ENCODE peak calls at places on chromosomes 16 and 17, in nine cellular contexts. One of them, this sample, is unnamed.

GRCh38 chr16:67336111-67336510 is 9.5 kb downstream of the LRRC36 start:
- DNase-seq in transverse colon: no peak
- DNase-seq in AG10803: no peak
- DNase-seq in bronchial epithelial cell: no peak
- DNase-seq in fibroblast of lung: no peak
- DNase-seq in AG04450: no peak
- DNase-seq in heart right ventricle: no peak
- DNase-seq in brain microvascular endothelial cell: no peak
- DNase-seq in ascending aorta: no peak
- DNase-seq in this sample: no peak

GRCh38 chr16:47787695-47788094 is 326.6 kb downstream of the PHKB start:
- DNase-seq in transverse colon: no peak
- DNase-seq in AG10803: peak; percentile 6
- DNase-seq in bronchial epithelial cell: no peak
- DNase-seq in fibroblast of lung: peak; percentile 10
- DNase-seq in AG04450: no peak
- DNase-seq in heart right ventricle: no peak
- DNase-seq in brain microvascular endothelial cell: peak; percentile 14
- DNase-seq in ascending aorta: no peak
- DNase-seq in this sample: peak; percentile 39

GRCh38 chr16:11205754-11206459 is 50.1 kb downstream of the SOCS1 start:
- DNase-seq in transverse colon: peak; percentile 45
- DNase-seq in AG10803: peak; percentile 28
- DNase-seq in bronchial epithelial cell: peak; percentile 38
- DNase-seq in fibroblast of lung: peak; percentile 41
- DNase-seq in AG04450: no peak
- DNase-seq in heart right ventricle: no peak
- DNase-seq in brain microvascular endothelial cell: no peak
- DNase-seq in ascending aorta: no peak
- DNase-seq in this sample: no peak

GRCh38 chr17:39192901-39193300 is 4.6 kb downstream of the CACNB1 start:
- DNase-seq in transverse colon: no peak
- DNase-seq in AG10803: no peak
- DNase-seq in bronchial epithelial cell: no peak
- DNase-seq in fibroblast of lung: no peak
- DNase-seq in AG04450: no peak
- DNase-seq in heart right ventricle: no peak
- DNase-seq in brain microvascular endothelial cell: no peak
- DNase-seq in ascending aorta: no peak
- DNase-seq in this sample: no peak

GRCh38 chr16:2438121-2438520 is 8.9 kb downstream of the CCNF start:
- DNase-seq in transverse colon: no peak
- DNase-seq in AG10803: no peak
- DNase-seq in bronchial epithelial cell: no peak
- DNase-seq in fibroblast of lung: no peak
- DNase-seq in AG04450: no peak
- DNase-seq in heart right ventricle: no peak
- DNase-seq in brain microvascular endothelial cell: no peak
- DNase-seq in ascending aorta: no peak
- DNase-seq in this sample: no peak

GRCh38 chr17:12896386-12896785 is 107.1 kb downstream of the ARHGAP44 start:
- DNase-seq in transverse colon: no peak
- DNase-seq in AG10803: no peak
- DNase-seq in bronchial epithelial cell: no peak
- DNase-seq in fibroblast of lung: no peak
- DNase-seq in AG04450: no peak
- DNase-seq in heart right ventricle: no peak
- DNase-seq in brain microvascular endothelial cell: no peak
- DNase-seq in ascending aorta: no peak
- DNase-seq in this sample: no peak

GRCh38 chr17:57408064-57408811 is 151.9 kb downstream of the MSI2 start:
- DNase-seq in transverse colon: peak; percentile 42
- DNase-seq in AG10803: no peak
- DNase-seq in bronchial epithelial cell: peak; percentile 50
- DNase-seq in fibroblast of lung: no peak
- DNase-seq in AG04450: no peak
- DNase-seq in heart right ventricle: no peak
- DNase-seq in brain microvascular endothelial cell: no peak
- DNase-seq in ascending aorta: no peak
- DNase-seq in this sample: no peak

GRCh38 chr16:85654251-85655115 is 34.3 kb downstream of the GINS2 start:
- DNase-seq in transverse colon: no peak
- DNase-seq in AG10803: no peak
- DNase-seq in bronchial epithelial cell: no peak
- DNase-seq in fibroblast of lung: no peak
- DNase-seq in AG04450: no peak
- DNase-seq in heart right ventricle: no peak
- DNase-seq in brain microvascular endothelial cell: no peak
- DNase-seq in ascending aorta: no peak
- DNase-seq in this sample: no peak

GRCh38 chr17:79001190-79002020 is 8.2 kb downstream of the CANT1 start:
- DNase-seq in transverse colon: no peak
- DNase-seq in AG10803: no peak
- DNase-seq in bronchial epithelial cell: no peak
- DNase-seq in fibroblast of lung: no peak
- DNase-seq in AG04450: no peak
- DNase-seq in heart right ventricle: no peak
- DNase-seq in brain microvascular endothelial cell: no peak
- DNase-seq in ascending aorta: peak; percentile 62
- DNase-seq in this sample: no peak

GRCh38 chr16:57245472-57246113 is 534 bp downstream of the ARL2BP start:
- DNase-seq in transverse colon: peak; percentile 57
- DNase-seq in AG10803: peak; percentile 12
- DNase-seq in bronchial epithelial cell: no peak
- DNase-seq in fibroblast of lung: peak; percentile 8
- DNase-seq in AG04450: no peak
- DNase-seq in heart right ventricle: peak; percentile 25
- DNase-seq in brain microvascular endothelial cell: no peak
- DNase-seq in ascending aorta: peak; percentile 75
- DNase-seq in this sample: peak; percentile 14

GRCh38 chr17:59669411-59669810 is 37.8 kb downstream of the PTRH2 start:
- DNase-seq in transverse colon: no peak
- DNase-seq in AG10803: no peak
- DNase-seq in bronchial epithelial cell: no peak
- DNase-seq in fibroblast of lung: no peak
- DNase-seq in AG04450: no peak
- DNase-seq in heart right ventricle: no peak
- DNase-seq in brain microvascular endothelial cell: no peak
- DNase-seq in ascending aorta: no peak
- DNase-seq in this sample: no peak

GRCh38 chr17:8785547-8786412 is 13.4 kb downstream of the MFSD6L start:
- DNase-seq in transverse colon: peak; percentile 79
- DNase-seq in AG10803: peak; percentile 56
- DNase-seq in bronchial epithelial cell: peak; percentile 53
- DNase-seq in fibroblast of lung: peak; percentile 64
- DNase-seq in AG04450: peak; percentile 29
- DNase-seq in heart right ventricle: peak; percentile 80
- DNase-seq in brain microvascular endothelial cell: peak; percentile 67
- DNase-seq in ascending aorta: peak; percentile 93
- DNase-seq in this sample: peak; percentile 88

GRCh38 chr16:79601978-79602609 is 1.6 kb upstream of the MAF start:
- DNase-seq in transverse colon: peak; percentile 87
- DNase-seq in AG10803: peak; percentile 59
- DNase-seq in bronchial epithelial cell: peak; percentile 74
- DNase-seq in fibroblast of lung: peak; percentile 91
- DNase-seq in AG04450: peak; percentile 24
- DNase-seq in heart right ventricle: peak; percentile 88
- DNase-seq in brain microvascular endothelial cell: peak; percentile 78
- DNase-seq in ascending aorta: peak; percentile 88
- DNase-seq in this sample: peak; percentile 96

GRCh38 chr17:1031711-1032110 is 34.8 kb downstream of the TIMM22 start:
- DNase-seq in transverse colon: peak; percentile 34
- DNase-seq in AG10803: peak; percentile 26
- DNase-seq in bronchial epithelial cell: no peak
- DNase-seq in fibroblast of lung: peak; percentile 68
- DNase-seq in AG04450: no peak
- DNase-seq in heart right ventricle: peak; percentile 82
- DNase-seq in brain microvascular endothelial cell: no peak
- DNase-seq in ascending aorta: peak; percentile 78
- DNase-seq in this sample: peak; percentile 47

GRCh38 chr16:15961060-15961511 is 11.7 kb downstream of the ABCC1 start:
- DNase-seq in transverse colon: no peak
- DNase-seq in AG10803: no peak
- DNase-seq in bronchial epithelial cell: no peak
- DNase-seq in fibroblast of lung: peak; percentile 47
- DNase-seq in AG04450: no peak
- DNase-seq in heart right ventricle: no peak
- DNase-seq in brain microvascular endothelial cell: no peak
- DNase-seq in ascending aorta: no peak
- DNase-seq in this sample: no peak

GRCh38 chr17:67435122-67435521 is 58.0 kb downstream of the PITPNC1 start:
- DNase-seq in transverse colon: peak; percentile 40
- DNase-seq in AG10803: peak; percentile 21
- DNase-seq in bronchial epithelial cell: no peak
- DNase-seq in fibroblast of lung: no peak
- DNase-seq in AG04450: no peak
- DNase-seq in heart right ventricle: no peak
- DNase-seq in brain microvascular endothelial cell: no peak
- DNase-seq in ascending aorta: peak; percentile 66
- DNase-seq in this sample: no peak

GRCh38 chr16:10609410-10609774 is 29.0 kb upstream of the EMP2 start:
- DNase-seq in transverse colon: no peak
- DNase-seq in AG10803: peak; percentile 84
- DNase-seq in bronchial epithelial cell: peak; percentile 61
- DNase-seq in fibroblast of lung: peak; percentile 65
- DNase-seq in AG04450: peak; percentile 72
- DNase-seq in heart right ventricle: no peak
- DNase-seq in brain microvascular endothelial cell: peak; percentile 73
- DNase-seq in ascending aorta: no peak
- DNase-seq in this sample: no peak

GRCh38 chr17:39782980-39783379 is 45.2 kb downstream of the GRB7 start:
- DNase-seq in transverse colon: no peak
- DNase-seq in AG10803: no peak
- DNase-seq in bronchial epithelial cell: peak; percentile 67
- DNase-seq in fibroblast of lung: no peak
- DNase-seq in AG04450: no peak
- DNase-seq in heart right ventricle: no peak
- DNase-seq in brain microvascular endothelial cell: no peak
- DNase-seq in ascending aorta: no peak
- DNase-seq in this sample: no peak

GRCh38 chr17:73261952-73262675 is 434 bp upstream of the CPSF4L start:
- DNase-seq in transverse colon: peak; percentile 83
- DNase-seq in AG10803: no peak
- DNase-seq in bronchial epithelial cell: peak; percentile 23
- DNase-seq in fibroblast of lung: no peak
- DNase-seq in AG04450: no peak
- DNase-seq in heart right ventricle: no peak
- DNase-seq in brain microvascular endothelial cell: no peak
- DNase-seq in ascending aorta: no peak
- DNase-seq in this sample: peak; percentile 48

DNA sequence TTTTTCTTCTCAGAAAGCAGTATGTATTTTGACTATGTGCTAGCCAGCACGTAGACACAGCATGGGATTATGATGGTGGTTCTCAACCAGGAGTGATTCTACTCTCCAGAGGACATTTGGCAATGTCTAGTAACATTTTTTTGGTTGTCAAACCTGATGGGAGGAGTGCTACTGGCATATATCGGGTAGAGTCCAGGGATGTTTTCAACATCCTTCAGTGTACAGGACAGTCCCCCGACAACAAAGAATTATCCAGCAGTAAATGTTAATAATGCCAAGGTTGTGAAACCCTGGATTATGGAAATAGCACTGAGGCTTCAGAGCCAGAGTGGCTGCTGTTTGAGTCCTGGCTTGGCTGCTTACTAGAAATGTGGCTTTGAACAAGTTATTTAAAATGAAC is 27.7 kb downstream of the AP2B1 start:
- DNase-seq in transverse colon: no peak
- DNase-seq in AG10803: peak; percentile 23
- DNase-seq in bronchial epithelial cell: no peak
- DNase-seq in fibroblast of lung: no peak
- DNase-seq in AG04450: no peak
- DNase-seq in heart right ventricle: no peak
- DNase-seq in brain microvascular endothelial cell: no peak
- DNase-seq in ascending aorta: no peak
- DNase-seq in this sample: no peak
- TF ChIP-seq CTCF in transverse colon: no peak
- TF ChIP-seq CTCF in AG10803: no peak
- TF ChIP-seq CTCF in bronchial epithelial cell: no peak
- TF ChIP-seq CTCF in fibroblast of lung: no peak
- TF ChIP-seq CTCF in AG04450: no peak
- TF ChIP-seq CTCF in heart right ventricle: no peak
- TF ChIP-seq CTCF in brain microvascular endothelial cell: no peak
- TF ChIP-seq CTCF in ascending aorta: no peak
- TF ChIP-seq CTCF in this sample: no peak

GRCh38 chr17:18951941-18952842 is at the start of gene SLC5A10:
- DNase-seq in transverse colon: no peak
- DNase-seq in AG10803: no peak
- DNase-seq in bronchial epithelial cell: no peak
- DNase-seq in fibroblast of lung: no peak
- DNase-seq in AG04450: no peak
- DNase-seq in heart right ventricle: no peak
- DNase-seq in brain microvascular endothelial cell: no peak
- DNase-seq in ascending aorta: no peak
- DNase-seq in this sample: no peak
- TF ChIP-seq CTCF in transverse colon: no peak
- TF ChIP-seq CTCF in AG10803: peak; percentile 19
- TF ChIP-seq CTCF in bronchial epithelial cell: peak; percentile 13
- TF ChIP-seq CTCF in fibroblast of lung: peak; percentile 19
- TF ChIP-seq CTCF in AG04450: peak; percentile 37
- TF ChIP-seq CTCF in heart right ventricle: no peak
- TF ChIP-seq CTCF in brain microvascular endothelial cell: peak; percentile 67
- TF ChIP-seq CTCF in ascending aorta: no peak
- TF ChIP-seq CTCF in this sample: no peak

DNA sequence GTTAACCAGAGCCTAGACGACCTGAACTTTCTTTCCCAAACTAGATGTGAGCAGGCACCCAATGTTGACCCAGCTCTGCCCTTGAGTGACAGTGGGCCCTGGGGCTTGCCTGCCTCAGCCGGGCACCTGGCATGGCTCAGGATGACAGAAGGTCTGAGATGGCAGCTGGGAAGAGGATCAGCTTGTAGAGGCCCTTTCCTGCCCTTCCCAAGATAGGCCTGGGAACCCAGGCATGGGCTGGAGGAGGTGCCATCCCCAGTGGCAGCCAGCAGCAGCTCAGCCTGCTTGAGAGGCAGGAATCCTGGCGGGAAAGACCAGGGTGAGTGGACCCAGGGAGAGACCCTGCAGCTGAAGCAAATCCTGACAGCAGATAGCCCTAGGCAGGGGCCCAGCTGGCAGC is 59.1 kb downstream of the PIPOX start:
- DNase-seq in transverse colon: no peak
- DNase-seq in AG10803: no peak
- DNase-seq in bronchial epithelial cell: no peak
- DNase-seq in fibroblast of lung: no peak
- DNase-seq in AG04450: no peak
- DNase-seq in heart right ventricle: no peak
- DNase-seq in brain microvascular endothelial cell: no peak
- DNase-seq in ascending aorta: no peak
- DNase-seq in this sample: no peak
- TF ChIP-seq CTCF in transverse colon: no peak
- TF ChIP-seq CTCF in AG10803: no peak
- TF ChIP-seq CTCF in bronchial epithelial cell: no peak
- TF ChIP-seq CTCF in fibroblast of lung: no peak
- TF ChIP-seq CTCF in AG04450: no peak
- TF ChIP-seq CTCF in heart right ventricle: no peak
- TF ChIP-seq CTCF in brain microvascular endothelial cell: no peak
- TF ChIP-seq CTCF in ascending aorta: no peak
- TF ChIP-seq CTCF in this sample: no peak

DNA sequence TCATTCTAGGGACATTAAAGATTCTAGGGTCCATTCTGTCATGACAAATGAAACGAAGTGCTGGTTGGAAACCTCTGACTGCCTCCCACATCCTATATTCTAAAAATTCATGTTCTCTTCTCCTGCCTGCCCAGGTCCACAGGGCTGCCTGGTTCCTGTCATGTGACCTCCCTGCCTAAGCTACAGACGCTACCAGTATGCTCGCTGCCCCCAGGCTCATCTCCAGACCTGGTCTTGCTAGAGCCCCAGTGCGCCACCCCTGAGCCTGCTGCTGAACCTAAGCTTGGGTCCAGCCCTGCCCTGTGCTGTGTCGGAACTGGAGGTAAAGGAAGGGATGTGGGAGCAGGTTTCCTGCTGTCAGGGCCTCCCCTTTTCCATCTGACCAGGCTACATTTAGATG is 231.6 kb upstream of the CDH5 start:
- DNase-seq in transverse colon: no peak
- DNase-seq in AG10803: no peak
- DNase-seq in bronchial epithelial cell: no peak
- DNase-seq in fibroblast of lung: no peak
- DNase-seq in AG04450: no peak
- DNase-seq in heart right ventricle: no peak
- DNase-seq in brain microvascular endothelial cell: no peak
- DNase-seq in ascending aorta: no peak
- DNase-seq in this sample: no peak
- TF ChIP-seq CTCF in transverse colon: no peak
- TF ChIP-seq CTCF in AG10803: no peak
- TF ChIP-seq CTCF in bronchial epithelial cell: no peak
- TF ChIP-seq CTCF in fibroblast of lung: no peak
- TF ChIP-seq CTCF in AG04450: no peak
- TF ChIP-seq CTCF in heart right ventricle: no peak
- TF ChIP-seq CTCF in brain microvascular endothelial cell: no peak
- TF ChIP-seq CTCF in ascending aorta: no peak
- TF ChIP-seq CTCF in this sample: no peak